ENCODE peak calls at places on chromosomes 2 and 18, in ten cellular contexts. One of them, this sample, is unnamed.

GRCh38 chr2:26178746-26179436 is 6.0 kb downstream of the GAREM2 start:
- DNase-seq in lower lobe of right lung: peak; percentile 56
- DNase-seq in fibroblast of lung: no peak
- DNase-seq in aorta: no peak
- DNase-seq in OCI-LY7: no peak
- DNase-seq in K562: peak; percentile 49
- DNase-seq in naive thymus-derived CD4-positive, alpha-beta T cell: no peak
- DNase-seq in astrocyte: no peak
- DNase-seq in GM23248: peak; percentile 46
- DNase-seq in A549: no peak
- DNase-seq in this sample: peak; percentile 26

GRCh38 chr2:102063360-102063947 is 71.7 kb downstream of the IL1R2 start:
- DNase-seq in A549: no peak
- DNase-seq in aorta: peak; percentile 91
- DNase-seq in OCI-LY7: no peak
- DNase-seq in K562: peak; percentile 8
- DNase-seq in lower lobe of right lung: peak; percentile 80
- DNase-seq in astrocyte: peak; percentile 81
- DNase-seq in fibroblast of lung: peak; percentile 85
- DNase-seq in naive thymus-derived CD4-positive, alpha-beta T cell: no peak
- DNase-seq in GM23248: peak; percentile 87
- DNase-seq in this sample: peak; percentile 97

GRCh38 chr2:40348038-40348437 is 103.9 kb downstream of the SLC8A1 start:
- DNase-seq in GM23248: no peak
- DNase-seq in naive thymus-derived CD4-positive, alpha-beta T cell: no peak
- DNase-seq in A549: no peak
- DNase-seq in fibroblast of lung: no peak
- DNase-seq in lower lobe of right lung: no peak
- DNase-seq in K562: no peak
- DNase-seq in astrocyte: no peak
- DNase-seq in OCI-LY7: no peak
- DNase-seq in aorta: no peak
- DNase-seq in this sample: no peak

GRCh38 chr18:3015203-3015590 is 2.3 kb upstream of the LPIN2 start:
- DNase-seq in fibroblast of lung: peak; percentile 77
- DNase-seq in aorta: no peak
- DNase-seq in GM23248: peak; percentile 89
- DNase-seq in lower lobe of right lung: peak; percentile 64
- DNase-seq in astrocyte: peak; percentile 66
- DNase-seq in naive thymus-derived CD4-positive, alpha-beta T cell: no peak
- DNase-seq in OCI-LY7: no peak
- DNase-seq in A549: peak; percentile 38
- DNase-seq in K562: peak; percentile 53
- DNase-seq in this sample: peak; percentile 79

GRCh38 chr18:33128581-33128980 is 311.9 kb downstream of the CCDC178 start:
- DNase-seq in fibroblast of lung: peak; percentile 55
- DNase-seq in aorta: no peak
- DNase-seq in K562: no peak
- DNase-seq in A549: no peak
- DNase-seq in OCI-LY7: no peak
- DNase-seq in naive thymus-derived CD4-positive, alpha-beta T cell: no peak
- DNase-seq in astrocyte: peak; percentile 45
- DNase-seq in GM23248: no peak
- DNase-seq in lower lobe of right lung: no peak
- DNase-seq in this sample: no peak

GRCh38 chr2:169438476-169438875 is 40.8 kb upstream of the BBS5 start:
- DNase-seq in fibroblast of lung: no peak
- DNase-seq in aorta: no peak
- DNase-seq in naive thymus-derived CD4-positive, alpha-beta T cell: no peak
- DNase-seq in K562: no peak
- DNase-seq in astrocyte: no peak
- DNase-seq in OCI-LY7: no peak
- DNase-seq in GM23248: no peak
- DNase-seq in lower lobe of right lung: no peak
- DNase-seq in A549: no peak
- DNase-seq in this sample: no peak

GRCh38 chr18:77248873-77249582 is 620 bp upstream of the GALR1 start:
- DNase-seq in aorta: no peak
- DNase-seq in OCI-LY7: no peak
- DNase-seq in naive thymus-derived CD4-positive, alpha-beta T cell: no peak
- DNase-seq in K562: no peak
- DNase-seq in A549: no peak
- DNase-seq in fibroblast of lung: no peak
- DNase-seq in astrocyte: no peak
- DNase-seq in lower lobe of right lung: no peak
- DNase-seq in GM23248: no peak
- DNase-seq in this sample: no peak

GRCh38 chr2:47309952-47310800 is 92.8 kb upstream of the MSH2 start:
- DNase-seq in OCI-LY7: peak; percentile 18
- DNase-seq in fibroblast of lung: peak; percentile 64
- DNase-seq in A549: no peak
- DNase-seq in naive thymus-derived CD4-positive, alpha-beta T cell: no peak
- DNase-seq in astrocyte: peak; percentile 54
- DNase-seq in GM23248: peak; percentile 46
- DNase-seq in lower lobe of right lung: peak; percentile 39
- DNase-seq in K562: peak; percentile 33
- DNase-seq in aorta: no peak
- DNase-seq in this sample: no peak

GRCh38 chr2:127953128-127953718 is 67.5 kb upstream of the AMMECR1L start:
- DNase-seq in A549: no peak
- DNase-seq in fibroblast of lung: peak; percentile 13
- DNase-seq in astrocyte: no peak
- DNase-seq in aorta: peak; percentile 52
- DNase-seq in K562: no peak
- DNase-seq in lower lobe of right lung: peak; percentile 49
- DNase-seq in naive thymus-derived CD4-positive, alpha-beta T cell: no peak
- DNase-seq in OCI-LY7: no peak
- DNase-seq in GM23248: no peak
- DNase-seq in this sample: peak; percentile 3

GRCh38 chr2:62858231-62858832 is 152.8 kb downstream of the EHBP1 start:
- DNase-seq in K562: peak; percentile 17
- DNase-seq in lower lobe of right lung: no peak
- DNase-seq in OCI-LY7: no peak
- DNase-seq in GM23248: no peak
- DNase-seq in naive thymus-derived CD4-positive, alpha-beta T cell: no peak
- DNase-seq in aorta: no peak
- DNase-seq in A549: no peak
- DNase-seq in fibroblast of lung: no peak
- DNase-seq in astrocyte: no peak
- DNase-seq in this sample: no peak

GRCh38 chr2:224990717-224991116 is 51.6 kb downstream of the DOCK10 start:
- DNase-seq in OCI-LY7: no peak
- DNase-seq in GM23248: no peak
- DNase-seq in A549: no peak
- DNase-seq in astrocyte: no peak
- DNase-seq in K562: no peak
- DNase-seq in aorta: no peak
- DNase-seq in lower lobe of right lung: no peak
- DNase-seq in naive thymus-derived CD4-positive, alpha-beta T cell: no peak
- DNase-seq in fibroblast of lung: no peak
- DNase-seq in this sample: no peak
- H3K4me1 ChIP-seq in OCI-LY7: no peaks in the 10 kb centered on the region
- H3K4me1 ChIP-seq in GM23248: peaks cover 18% of the 10 kb centered on the region
- H3K4me1 ChIP-seq in A549: no peaks in the 10 kb centered on the region
- H3K4me1 ChIP-seq in astrocyte: peaks cover 6% of the 10 kb centered on the region
- H3K4me1 ChIP-seq in K562: no peaks in the 10 kb centered on the region
- H3K4me1 ChIP-seq in aorta: no peaks in the 10 kb centered on the region
- H3K4me1 ChIP-seq in lower lobe of right lung: no peaks in the 10 kb centered on the region
- H3K4me1 ChIP-seq in naive thymus-derived CD4-positive, alpha-beta T cell: peaks cover 26% of the 10 kb centered on the region
- H3K4me1 ChIP-seq in fibroblast of lung: no peaks in the 10 kb centered on the region
- H3K4me1 ChIP-seq in this sample: no peaks in the 10 kb centered on the region

GRCh38 chr2:85326406-85326945 is 1.3 kb downstream of the TGOLN2 start:
- DNase-seq in A549: no peak
- DNase-seq in lower lobe of right lung: no peak
- DNase-seq in K562: peak; percentile 65
- DNase-seq in OCI-LY7: peak; percentile 70
- DNase-seq in aorta: no peak
- DNase-seq in fibroblast of lung: peak; percentile 24
- DNase-seq in naive thymus-derived CD4-positive, alpha-beta T cell: peak; percentile 48
- DNase-seq in astrocyte: no peak
- DNase-seq in GM23248: peak; percentile 64
- DNase-seq in this sample: no peak
- H3K4me1 ChIP-seq in A549: peaks cover 33% of the 10 kb centered on the region
- H3K4me1 ChIP-seq in lower lobe of right lung: peaks cover 53% of the 10 kb centered on the region
- H3K4me1 ChIP-seq in K562: peaks cover 21% of the 10 kb centered on the region
- H3K4me1 ChIP-seq in OCI-LY7: peaks cover 37% of the 10 kb centered on the region
- H3K4me1 ChIP-seq in aorta: peaks cover 2% of the 10 kb centered on the region
- H3K4me1 ChIP-seq in fibroblast of lung: peaks cover 2% of the 10 kb centered on the region
- H3K4me1 ChIP-seq in naive thymus-derived CD4-positive, alpha-beta T cell: peaks cover 46% of the 10 kb centered on the region
- H3K4me1 ChIP-seq in astrocyte: peaks cover 11% of the 10 kb centered on the region
- H3K4me1 ChIP-seq in GM23248: peaks cover 16% of the 10 kb centered on the region
- H3K4me1 ChIP-seq in this sample: peaks cover 27% of the 10 kb centered on the region

GRCh38 chr2:85712261-85712660 is 18.1 kb downstream of the GNLY start:
- DNase-seq in fibroblast of lung: no peak
- DNase-seq in naive thymus-derived CD4-positive, alpha-beta T cell: no peak
- DNase-seq in OCI-LY7: no peak
- DNase-seq in GM23248: no peak
- DNase-seq in astrocyte: no peak
- DNase-seq in A549: no peak
- DNase-seq in lower lobe of right lung: peak; percentile 77
- DNase-seq in aorta: peak; percentile 78
- DNase-seq in K562: no peak
- DNase-seq in this sample: no peak

GRCh38 chr2:85711578-85712060 is 17.5 kb downstream of the GNLY start:
- DNase-seq in naive thymus-derived CD4-positive, alpha-beta T cell: no peak
- DNase-seq in aorta: no peak
- DNase-seq in GM23248: no peak
- DNase-seq in K562: no peak
- DNase-seq in OCI-LY7: no peak
- DNase-seq in astrocyte: no peak
- DNase-seq in lower lobe of right lung: no peak
- DNase-seq in A549: no peak
- DNase-seq in fibroblast of lung: no peak
- DNase-seq in this sample: no peak

GRCh38 chr2:85713836-85714235 is 19.7 kb downstream of the GNLY start:
- DNase-seq in OCI-LY7: no peak
- DNase-seq in A549: no peak
- DNase-seq in lower lobe of right lung: peak; percentile 83
- DNase-seq in aorta: no peak
- DNase-seq in naive thymus-derived CD4-positive, alpha-beta T cell: no peak
- DNase-seq in GM23248: no peak
- DNase-seq in K562: no peak
- DNase-seq in astrocyte: no peak
- DNase-seq in fibroblast of lung: no peak
- DNase-seq in this sample: no peak

GRCh38 chr2:85714841-85715240 is 20.7 kb downstream of the GNLY start:
- DNase-seq in fibroblast of lung: no peak
- DNase-seq in aorta: no peak
- DNase-seq in OCI-LY7: no peak
- DNase-seq in astrocyte: no peak
- DNase-seq in A549: no peak
- DNase-seq in K562: no peak
- DNase-seq in naive thymus-derived CD4-positive, alpha-beta T cell: no peak
- DNase-seq in GM23248: no peak
- DNase-seq in lower lobe of right lung: no peak
- DNase-seq in this sample: no peak

DNA sequence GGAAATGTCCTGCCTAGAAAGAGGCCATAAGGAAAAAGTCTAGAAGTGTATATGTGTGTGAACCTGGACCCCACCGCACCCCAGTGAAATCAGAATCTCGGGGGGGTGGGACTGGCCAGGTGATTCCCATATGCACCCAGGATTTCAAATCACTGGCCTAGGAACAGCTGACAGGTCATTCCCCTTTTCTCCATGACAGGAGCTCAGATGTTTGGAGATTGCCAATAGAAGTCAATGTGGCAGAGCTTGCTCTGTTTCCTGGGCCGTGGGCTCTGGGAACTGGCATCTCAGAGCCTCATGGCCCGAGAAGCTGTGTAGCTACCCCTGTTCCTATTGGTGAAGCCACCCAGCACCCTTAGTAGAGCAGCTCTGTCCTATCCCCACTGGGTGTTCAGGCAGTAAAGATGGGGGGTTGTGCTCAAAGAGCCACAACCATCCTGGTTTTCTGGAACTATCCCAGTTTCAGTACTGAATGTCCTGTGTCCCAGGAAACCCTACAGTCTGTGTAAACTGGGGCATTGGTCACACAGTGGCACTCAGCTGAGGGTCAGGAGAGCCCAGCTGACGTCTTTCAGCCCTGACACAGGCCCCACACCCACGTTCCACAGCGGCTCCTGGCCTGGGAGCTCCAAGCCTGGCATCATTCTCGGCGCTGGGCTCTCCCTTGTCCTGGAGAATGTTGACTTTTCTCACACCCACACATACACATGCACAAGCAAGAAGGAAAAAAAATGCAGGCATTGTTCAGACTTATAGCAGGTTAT is 18.9 kb downstream of the GNLY start:
- DNase-seq in lower lobe of right lung: peak; percentile 95
- DNase-seq in GM23248: peak; percentile 87
- DNase-seq in A549: no peak
- DNase-seq in aorta: peak; percentile 74
- DNase-seq in OCI-LY7: no peak
- DNase-seq in fibroblast of lung: peak; percentile 77
- DNase-seq in astrocyte: peak; percentile 73
- DNase-seq in K562: no peak
- DNase-seq in naive thymus-derived CD4-positive, alpha-beta T cell: no peak
- DNase-seq in this sample: no peak
- H3K4me1 ChIP-seq in lower lobe of right lung: peaks cover 88% of the 10 kb centered on the region
- H3K4me1 ChIP-seq in GM23248: peaks cover 16% of the 10 kb centered on the region
- H3K4me1 ChIP-seq in A549: peaks cover 16% of the 10 kb centered on the region
- H3K4me1 ChIP-seq in aorta: no peaks in the 10 kb centered on the region
- H3K4me1 ChIP-seq in OCI-LY7: no peaks in the 10 kb centered on the region
- H3K4me1 ChIP-seq in fibroblast of lung: peaks cover 7% of the 10 kb centered on the region
- H3K4me1 ChIP-seq in astrocyte: peaks cover 4% of the 10 kb centered on the region
- H3K4me1 ChIP-seq in K562: peaks cover 12% of the 10 kb centered on the region
- H3K4me1 ChIP-seq in naive thymus-derived CD4-positive, alpha-beta T cell: no peaks in the 10 kb centered on the region
- H3K4me1 ChIP-seq in this sample: peaks cover 17% of the 10 kb centered on the region

GRCh38 chr2:237057893-237058300 is 27.8 kb upstream of the COPS8 start:
- DNase-seq in K562: no peak
- DNase-seq in GM23248: no peak
- DNase-seq in fibroblast of lung: no peak
- DNase-seq in A549: no peak
- DNase-seq in aorta: no peak
- DNase-seq in OCI-LY7: peak; percentile 89
- DNase-seq in astrocyte: no peak
- DNase-seq in naive thymus-derived CD4-positive, alpha-beta T cell: no peak
- DNase-seq in lower lobe of right lung: no peak
- DNase-seq in this sample: no peak

GRCh38 chr2:237056271-237056875 is 29.3 kb upstream of the COPS8 start:
- DNase-seq in fibroblast of lung: no peak
- DNase-seq in OCI-LY7: no peak
- DNase-seq in K562: no peak
- DNase-seq in GM23248: no peak
- DNase-seq in A549: no peak
- DNase-seq in aorta: no peak
- DNase-seq in lower lobe of right lung: no peak
- DNase-seq in naive thymus-derived CD4-positive, alpha-beta T cell: no peak
- DNase-seq in astrocyte: no peak
- DNase-seq in this sample: no peak

GRCh38 chr2:237059155-237059875 is 26.4 kb upstream of the COPS8 start:
- DNase-seq in lower lobe of right lung: no peak
- DNase-seq in astrocyte: no peak
- DNase-seq in OCI-LY7: peak; percentile 89
- DNase-seq in K562: no peak
- DNase-seq in aorta: no peak
- DNase-seq in fibroblast of lung: no peak
- DNase-seq in A549: no peak
- DNase-seq in naive thymus-derived CD4-positive, alpha-beta T cell: no peak
- DNase-seq in GM23248: no peak
- DNase-seq in this sample: no peak

GRCh38 chr2:237057107-237057506 is 28.6 kb upstream of the COPS8 start:
- DNase-seq in fibroblast of lung: no peak
- DNase-seq in lower lobe of right lung: no peak
- DNase-seq in K562: no peak
- DNase-seq in aorta: no peak
- DNase-seq in OCI-LY7: no peak
- DNase-seq in naive thymus-derived CD4-positive, alpha-beta T cell: no peak
- DNase-seq in A549: no peak
- DNase-seq in GM23248: no peak
- DNase-seq in astrocyte: no peak
- DNase-seq in this sample: no peak

GRCh38 chr2:237058423-237058822 is 27.3 kb upstream of the COPS8 start:
- DNase-seq in A549: no peak
- DNase-seq in naive thymus-derived CD4-positive, alpha-beta T cell: no peak
- DNase-seq in aorta: no peak
- DNase-seq in astrocyte: no peak
- DNase-seq in K562: no peak
- DNase-seq in lower lobe of right lung: no peak
- DNase-seq in fibroblast of lung: no peak
- DNase-seq in GM23248: no peak
- DNase-seq in OCI-LY7: peak; percentile 46
- DNase-seq in this sample: no peak
- H3K4me1 ChIP-seq in A549: no peaks in the 10 kb centered on the region
- H3K4me1 ChIP-seq in naive thymus-derived CD4-positive, alpha-beta T cell: no peaks in the 10 kb centered on the region
- H3K4me1 ChIP-seq in aorta: no peaks in the 10 kb centered on the region
- H3K4me1 ChIP-seq in astrocyte: peaks cover 16% of the 10 kb centered on the region
- H3K4me1 ChIP-seq in K562: no peaks in the 10 kb centered on the region
- H3K4me1 ChIP-seq in lower lobe of right lung: peaks cover 6% of the 10 kb centered on the region
- H3K4me1 ChIP-seq in fibroblast of lung: no peaks in the 10 kb centered on the region
- H3K4me1 ChIP-seq in GM23248: peaks cover 3% of the 10 kb centered on the region
- H3K4me1 ChIP-seq in OCI-LY7: peaks cover 70% of the 10 kb centered on the region
- H3K4me1 ChIP-seq in this sample: no peaks in the 10 kb centered on the region